ENCODE peak calls at places on chromosomes 4 and X, in five cellular contexts. One of them, this sample, is unnamed.

GRCh38 chrX:19752043-19752442 is 135.4 kb downstream of the SH3KBP1 start:
- DNase-seq in left ventricle myocardium inferior: no peak
- DNase-seq in gastrocnemius medialis: no peak
- DNase-seq in brain microvascular endothelial cell: no peak
- DNase-seq in suprapubic skin: no peak
- DNase-seq in this sample: no peak

GRCh38 chr4:183485411-183486160 is 19.3 kb upstream of the ING2 start:
- DNase-seq in left ventricle myocardium inferior: no peak
- DNase-seq in suprapubic skin: no peak
- DNase-seq in gastrocnemius medialis: no peak
- DNase-seq in brain microvascular endothelial cell: peak; percentile 39
- DNase-seq in this sample: no peak

GRCh38 chrX:41475166-41475565 is 28.0 kb downstream of the NYX start:
- DNase-seq in gastrocnemius medialis: no peak
- DNase-seq in left ventricle myocardium inferior: no peak
- DNase-seq in suprapubic skin: no peak
- DNase-seq in brain microvascular endothelial cell: no peak
- DNase-seq in this sample: no peak

GRCh38 chr4:185597532-185598188 is 62.4 kb upstream of the PDLIM3 start:
- DNase-seq in gastrocnemius medialis: peak; percentile 69
- DNase-seq in brain microvascular endothelial cell: peak; percentile 70
- DNase-seq in left ventricle myocardium inferior: peak; percentile 72
- DNase-seq in suprapubic skin: peak; percentile 80
- DNase-seq in this sample: peak; percentile 41

GRCh38 chr4:86441175-86441960 is 81.5 kb upstream of the MAPK10 start:
- DNase-seq in suprapubic skin: no peak
- DNase-seq in gastrocnemius medialis: no peak
- DNase-seq in left ventricle myocardium inferior: no peak
- DNase-seq in brain microvascular endothelial cell: no peak
- DNase-seq in this sample: peak; percentile 93

GRCh38 chr4:88137112-88137511 is 21.3 kb downstream of the ABCG2 start:
- DNase-seq in brain microvascular endothelial cell: peak; percentile 64
- DNase-seq in left ventricle myocardium inferior: no peak
- DNase-seq in suprapubic skin: no peak
- DNase-seq in gastrocnemius medialis: no peak
- DNase-seq in this sample: no peak

GRCh38 chr4:38529189-38530115 is 134.5 kb upstream of the KLF3 start:
- DNase-seq in brain microvascular endothelial cell: no peak
- DNase-seq in left ventricle myocardium inferior: peak; percentile 20
- DNase-seq in gastrocnemius medialis: peak; percentile 19
- DNase-seq in suprapubic skin: no peak
- DNase-seq in this sample: no peak

GRCh38 chr4:76758290-76758882 is 139.6 kb downstream of the SOWAHB start:
- DNase-seq in gastrocnemius medialis: no peak
- DNase-seq in left ventricle myocardium inferior: no peak
- DNase-seq in suprapubic skin: no peak
- DNase-seq in brain microvascular endothelial cell: peak; percentile 80
- DNase-seq in this sample: no peak

GRCh38 chrX:134528936-134529335 is 69.0 kb downstream of the HPRT1 start:
- DNase-seq in suprapubic skin: no peak
- DNase-seq in gastrocnemius medialis: no peak
- DNase-seq in brain microvascular endothelial cell: no peak
- DNase-seq in left ventricle myocardium inferior: no peak
- DNase-seq in this sample: no peak

GRCh38 chr4:3323071-3323481 is 30.3 kb downstream of the RGS12 start:
- DNase-seq in brain microvascular endothelial cell: no peak
- DNase-seq in suprapubic skin: peak; percentile 33
- DNase-seq in left ventricle myocardium inferior: no peak
- DNase-seq in gastrocnemius medialis: no peak
- DNase-seq in this sample: no peak

GRCh38 chr4:3318561-3319021 is 25.8 kb downstream of the RGS12 start:
- DNase-seq in suprapubic skin: peak; percentile 56
- DNase-seq in gastrocnemius medialis: no peak
- DNase-seq in left ventricle myocardium inferior: no peak
- DNase-seq in brain microvascular endothelial cell: no peak
- DNase-seq in this sample: no peak

GRCh38 chr4:3322059-3322550 is 29.3 kb downstream of the RGS12 start:
- DNase-seq in brain microvascular endothelial cell: peak; percentile 27
- DNase-seq in suprapubic skin: peak; percentile 62
- DNase-seq in gastrocnemius medialis: no peak
- DNase-seq in left ventricle myocardium inferior: no peak
- DNase-seq in this sample: no peak

GRCh38 chr4:3320361-3321023 is 27.7 kb downstream of the RGS12 start:
- DNase-seq in gastrocnemius medialis: peak; percentile 90
- DNase-seq in suprapubic skin: peak; percentile 50
- DNase-seq in brain microvascular endothelial cell: no peak
- DNase-seq in left ventricle myocardium inferior: peak; percentile 37
- DNase-seq in this sample: no peak

GRCh38 chr4:3321295-3321889 is 28.6 kb downstream of the RGS12 start:
- DNase-seq in suprapubic skin: peak; percentile 62
- DNase-seq in gastrocnemius medialis: peak; percentile 71
- DNase-seq in brain microvascular endothelial cell: no peak
- DNase-seq in left ventricle myocardium inferior: peak; percentile 54
- DNase-seq in this sample: no peak
- H3K27ac ChIP-seq in suprapubic skin: peak overlapping the region; percentile 15
- H3K27ac ChIP-seq in gastrocnemius medialis: peak overlapping the region; percentile 96
- H3K27ac ChIP-seq in brain microvascular endothelial cell: no peak overlapping the region
- H3K27ac ChIP-seq in left ventricle myocardium inferior: peak overlapping the region; percentile 84
- H3K27ac ChIP-seq in this sample: no peak overlapping the region

GRCh38 chr4:168836482-168836881 is 173.6 kb downstream of the CBR4 start:
- DNase-seq in gastrocnemius medialis: no peak
- DNase-seq in left ventricle myocardium inferior: no peak
- DNase-seq in suprapubic skin: no peak
- DNase-seq in brain microvascular endothelial cell: no peak
- DNase-seq in this sample: no peak
- H3K27ac ChIP-seq in gastrocnemius medialis: peak overlapping the region; percentile 78
- H3K27ac ChIP-seq in left ventricle myocardium inferior: peak overlapping the region; percentile 86
- H3K27ac ChIP-seq in suprapubic skin: no peak overlapping the region
- H3K27ac ChIP-seq in brain microvascular endothelial cell: no peak overlapping the region
- H3K27ac ChIP-seq in this sample: no peak overlapping the region

GRCh38 chrX:129845616-129846190 is 2.0 kb upstream of the ZDHHC9 start:
- DNase-seq in brain microvascular endothelial cell: no peak
- DNase-seq in gastrocnemius medialis: no peak
- DNase-seq in left ventricle myocardium inferior: no peak
- DNase-seq in suprapubic skin: no peak
- DNase-seq in this sample: no peak

GRCh38 chrX:129846686-129847085 is 3.0 kb upstream of the ZDHHC9 start:
- DNase-seq in brain microvascular endothelial cell: no peak
- DNase-seq in left ventricle myocardium inferior: no peak
- DNase-seq in suprapubic skin: no peak
- DNase-seq in gastrocnemius medialis: no peak
- DNase-seq in this sample: no peak

GRCh38 chrX:129843209-129843458 is 552 bp downstream of the ZDHHC9 start:
- DNase-seq in brain microvascular endothelial cell: no peak
- DNase-seq in suprapubic skin: no peak
- DNase-seq in gastrocnemius medialis: no peak
- DNase-seq in left ventricle myocardium inferior: no peak
- DNase-seq in this sample: no peak

GRCh38 chrX:129842510-129843208 is 1.0 kb downstream of the ZDHHC9 start:
- DNase-seq in left ventricle myocardium inferior: peak; percentile 18
- DNase-seq in suprapubic skin: no peak
- DNase-seq in gastrocnemius medialis: peak; percentile 18
- DNase-seq in brain microvascular endothelial cell: no peak
- DNase-seq in this sample: peak; percentile 11

DNA sequence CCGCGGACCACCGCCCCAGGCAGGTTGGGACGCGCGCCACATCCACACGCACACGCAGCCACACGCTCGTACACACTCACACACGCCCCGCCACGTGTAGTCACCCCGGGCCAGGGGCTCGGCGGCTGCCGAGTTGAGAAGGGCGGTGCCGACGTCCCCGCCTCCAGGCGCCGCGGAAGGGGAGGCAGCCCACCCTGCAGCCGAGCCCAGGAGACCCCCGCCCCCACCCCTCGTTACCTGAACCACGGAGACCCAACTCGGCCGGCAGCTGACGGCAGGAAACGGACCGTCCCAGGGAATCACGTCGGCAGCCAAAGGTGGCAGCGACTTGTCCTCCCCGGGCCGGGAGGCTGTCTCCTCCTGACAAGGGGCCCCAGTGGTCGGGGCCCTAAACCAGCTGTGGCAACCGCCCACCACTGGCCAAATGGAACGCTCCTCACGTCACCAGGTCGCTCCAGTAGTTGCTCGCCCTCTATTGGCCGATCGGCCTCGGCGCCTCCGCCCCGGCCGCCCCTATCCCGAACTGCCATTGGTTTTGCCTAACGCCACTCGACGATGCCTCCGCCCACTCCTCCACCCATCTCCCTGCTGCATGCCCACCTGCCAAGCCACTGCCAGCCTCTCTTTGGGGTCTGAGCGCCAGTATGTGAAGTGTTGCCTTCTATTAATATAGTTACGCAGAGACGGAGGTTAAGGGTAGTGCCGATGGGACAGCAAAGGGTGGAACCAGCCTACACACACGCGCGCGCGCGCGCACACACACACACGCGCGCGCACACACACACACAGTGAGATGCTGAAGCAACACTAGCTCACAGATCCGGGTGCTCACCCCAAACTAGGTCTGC is at the start of gene ZDHHC9:
- DNase-seq in gastrocnemius medialis: peak; percentile 84
- DNase-seq in left ventricle myocardium inferior: peak; percentile 88
- DNase-seq in brain microvascular endothelial cell: peak; percentile 83
- DNase-seq in suprapubic skin: peak; percentile 94
- DNase-seq in this sample: peak; percentile 69
- H3K27ac ChIP-seq in gastrocnemius medialis: peak within 1 kb of the TSS; percentile 86
- H3K27ac ChIP-seq in left ventricle myocardium inferior: peak within 1 kb of the TSS; percentile 78
- H3K27ac ChIP-seq in brain microvascular endothelial cell: peak within 1 kb of the TSS; percentile 72
- H3K27ac ChIP-seq in suprapubic skin: peak within 1 kb of the TSS; percentile 90
- H3K27ac ChIP-seq in this sample: peak within 1 kb of the TSS; percentile 40

GRCh38 chrX:120672389-120672788 is 42.5 kb upstream of the C1GALT1C1 start:
- DNase-seq in suprapubic skin: peak; percentile 67
- DNase-seq in gastrocnemius medialis: peak; percentile 54
- DNase-seq in left ventricle myocardium inferior: peak; percentile 27
- DNase-seq in brain microvascular endothelial cell: peak; percentile 85
- DNase-seq in this sample: no peak
- H3K27ac ChIP-seq in suprapubic skin: no peak overlapping the region
- H3K27ac ChIP-seq in gastrocnemius medialis: peak overlapping the region; percentile 31
- H3K27ac ChIP-seq in left ventricle myocardium inferior: peak overlapping the region; percentile 78
- H3K27ac ChIP-seq in brain microvascular endothelial cell: peak overlapping the region; percentile 96
- H3K27ac ChIP-seq in this sample: no peak overlapping the region

GRCh38 chr4:26065833-26066232 is 151.8 kb downstream of the SMIM20 start:
- DNase-seq in gastrocnemius medialis: no peak
- DNase-seq in left ventricle myocardium inferior: no peak
- DNase-seq in suprapubic skin: no peak
- DNase-seq in brain microvascular endothelial cell: no peak
- DNase-seq in this sample: no peak
- H3K27ac ChIP-seq in gastrocnemius medialis: no peak overlapping the region
- H3K27ac ChIP-seq in left ventricle myocardium inferior: no peak overlapping the region
- H3K27ac ChIP-seq in suprapubic skin: no peak overlapping the region
- H3K27ac ChIP-seq in brain microvascular endothelial cell: no peak overlapping the region
- H3K27ac ChIP-seq in this sample: no peak overlapping the region